ENCODE peak calls at places on chromosome X, in eight cellular contexts. K is astrocyte, H is WTC11, T is psoas muscle, E is upper lobe of right lung, P is esophagus muscularis mucosa, F is GM13976, V is pancreas. J is an unnamed sample.
A peak's percentile ranks its signal among the peaks of the same experiment; 100 is the strongest.

GRCh38 chrX:107445636-107446035 is 3.8 kb upstream of the FRMPD3 start:
- DNase-seq in P (no peak), F (no peak), K (no peak), V (no peak), E (no peak), T (no peak), H (no peak), J (no peak)

GRCh38 chrX:2266445-2267349 is 234.1 kb downstream of the DHRSX start:
- DNase-seq in K (no peak), H (no peak), P (no peak), E (no peak), V (no peak), T (no peak), F (no peak), J (no peak)

GRCh38 chrX:121802881-121803412 is 755.5 kb downstream of the GLUD2 start:
- DNase-seq in E (no peak), H (peak; percentile 12), F (no peak), V (no peak), P (no peak), K (no peak), T (no peak), J (no peak)

GRCh38 chrX:15328821-15329220 is 6.5 kb downstream of the PIGA start:
- DNase-seq in T (no peak), V (no peak), P (no peak), F (no peak), H (no peak), K (no peak), E (no peak), J (no peak)

GRCh38 chrX:98548550-98548949 is 1664.8 kb downstream of the RPA4 start:
- DNase-seq in P (no peak), F (no peak), K (no peak), V (no peak), E (no peak), H (peak; percentile 9), T (no peak), J (no peak)

GRCh38 chrX:110699109-110699508 is 96.5 kb downstream of the CHRDL1 start:
- DNase-seq in K (peak; percentile 10), H (no peak), E (no peak), P (no peak), F (no peak), T (no peak), V (no peak), J (peak; percentile 3)

GRCh38 chrX:69073241-69073640 is 92.0 kb downstream of the PJA1 start:
- DNase-seq in P (no peak), F (no peak), E (no peak), T (no peak), H (no peak), K (no peak), V (no peak), J (no peak)

GRCh38 chrX:130861462-130861861 is 41.5 kb downstream of the ENOX2 start:
- DNase-seq in V (no peak), K (no peak), H (no peak), P (no peak), T (no peak), E (no peak), F (no peak), J (no peak)

GRCh38 chrX:110407910-110408545 is 49.4 kb downstream of the RTL9 start:
- DNase-seq in K (no peak), H (peak; percentile 41), P (no peak), T (no peak), E (no peak), V (no peak), F (peak; percentile 26), J (peak; percentile 46)

GRCh38 chrX:40867352-40867751 is 132.0 kb upstream of the MED14 start:
- DNase-seq in V (peak; percentile 39), E (no peak), H (no peak), P (no peak), T (no peak), K (peak; percentile 74), F (no peak), J (no peak)

GRCh38 chrX:124555036-124555595 is 208.8 kb downstream of the SH2D1A start:
- DNase-seq in V (no peak), T (no peak), E (no peak), P (no peak), K (peak; percentile 16), H (no peak), F (no peak), J (peak; percentile 89)

GRCh38 chrX:149198980-149199732 is 305.9 kb downstream of the IDS start:
- DNase-seq in E (no peak), K (no peak), H (no peak), P (no peak), F (no peak), T (no peak), V (no peak), J (no peak)

GRCh38 chrX:46408553-46409407 is 136.4 kb downstream of the ZNF674 start:
- DNase-seq in T (peak; percentile 83), K (peak; percentile 41), P (no peak), F (peak; percentile 51), H (peak; percentile 67), V (peak; percentile 67), E (peak; percentile 73), J (peak; percentile 40)

GRCh38 chrX:72554448-72555140 is 18.0 kb downstream of the HDAC8 start:
- DNase-seq in K (no peak), V (no peak), P (no peak), E (no peak), H (peak; percentile 69), T (no peak), F (no peak), J (no peak)

GRCh38 chrX:141469469-141469868 is 115.1 kb downstream of the SPANXA1 start:
- DNase-seq in K (peak; percentile 20), P (no peak), F (no peak), V (no peak), H (no peak), E (no peak), T (no peak), J (no peak)

GRCh38 chrX:106649523-106650428 is 38.0 kb downstream of the RADX start:
- DNase-seq in E (no peak), P (no peak), F (no peak), K (no peak), H (no peak), T (no peak), V (no peak), J (no peak)

GRCh38 chrX:75746891-75747639 is 38.0 kb downstream of the MAGEE2 start:
- DNase-seq in H (peak; percentile 18), K (no peak), V (peak; percentile 47), E (peak; percentile 67), T (peak; percentile 63), F (peak; percentile 22), P (no peak), J (peak; percentile 0)

DNA sequence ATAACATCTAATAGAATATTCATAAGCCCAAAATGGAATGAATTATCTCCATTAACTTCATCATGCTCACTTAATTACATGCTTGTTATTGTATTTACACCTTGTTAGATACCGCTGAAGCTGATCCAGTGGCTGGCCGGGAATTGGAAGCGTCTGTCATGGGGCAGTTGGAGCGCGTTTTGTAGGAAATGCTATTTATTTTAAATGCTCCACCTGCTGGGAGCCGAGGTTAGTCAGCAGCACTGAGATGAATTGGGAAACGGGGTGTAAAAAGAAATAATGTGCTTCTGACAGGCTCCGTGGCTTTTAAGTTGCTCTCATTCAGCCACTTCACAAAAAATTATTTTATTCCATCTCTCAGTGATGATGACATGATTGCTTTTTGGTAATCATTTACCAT is 25.2 kb downstream of the ARX start:
- DNase-seq in P (no peak), K (no peak), T (no peak), V (no peak), F (no peak), E (no peak), H (no peak), J (no peak)
- TF ChIP-seq CTCF in P (no peak), K (peak; percentile 16), T (no peak), V (no peak), F (no peak), E (no peak), H (no peak), J (no peak)

GRCh38 chrX:147735364-147735763 is 176.4 kb upstream of the FMR1 start:
- DNase-seq in V (no peak), P (no peak), H (no peak), K (no peak), F (no peak), T (no peak), E (no peak), J (no peak)
- TF ChIP-seq CTCF in V (no peak), P (no peak), H (no peak), K (no peak), F (no peak), T (no peak), E (no peak), J (no peak)

GRCh38 chrX:150352581-150352980 is 10.5 kb upstream of the MAMLD1 start:
- DNase-seq in E (no peak), K (no peak), P (no peak), F (no peak), H (no peak), V (no peak), T (no peak), J (no peak)

GRCh38 chrX:150347471-150347870 is 15.6 kb upstream of the MAMLD1 start:
- DNase-seq in V (no peak), E (no peak), F (no peak), K (no peak), T (no peak), P (no peak), H (no peak), J (no peak)

GRCh38 chrX:150348365-150348764 is 14.8 kb upstream of the MAMLD1 start:
- DNase-seq in V (no peak), E (no peak), K (no peak), P (no peak), T (no peak), F (no peak), H (peak; percentile 71), J (no peak)

GRCh38 chrX:150355898-150356297 is 7.2 kb upstream of the MAMLD1 start:
- DNase-seq in F (no peak), V (no peak), H (no peak), P (no peak), K (no peak), E (no peak), T (no peak), J (no peak)

GRCh38 chrX:150352114-150352513 is 11.0 kb upstream of the MAMLD1 start:
- DNase-seq in T (no peak), H (no peak), V (no peak), K (no peak), P (no peak), F (no peak), E (no peak), J (no peak)
- TF ChIP-seq CTCF in T (no peak), H (no peak), V (no peak), K (no peak), P (no peak), F (no peak), E (no peak), J (no peak)

GRCh38 chrX:23504895-23505294 is 162.4 kb upstream of the PRDX4 start:
- DNase-seq in V (no peak), P (no peak), E (no peak), K (no peak), T (no peak), H (no peak), F (no peak), J (no peak)

GRCh38 chrX:23503835-23504539 is 163.3 kb upstream of the PRDX4 start:
- DNase-seq in V (peak; percentile 96), E (peak; percentile 78), P (no peak), F (no peak), T (peak; percentile 81), K (peak; percentile 91), H (no peak), J (peak; percentile 60)

GRCh38 chrX:23509256-23509655 is 158.0 kb upstream of the PRDX4 start:
- DNase-seq in F (no peak), E (no peak), P (no peak), T (no peak), V (no peak), K (no peak), H (peak; percentile 28), J (no peak)

GRCh38 chrX:23504540-23504884 is 162.8 kb upstream of the PRDX4 start:
- DNase-seq in K (no peak), E (no peak), H (no peak), V (no peak), F (no peak), P (no peak), T (no peak), J (no peak)

GRCh38 chrX:23505531-23506303 is 161.6 kb upstream of the PRDX4 start:
- DNase-seq in K (no peak), T (no peak), F (no peak), E (no peak), P (no peak), V (no peak), H (no peak), J (no peak)
- TF ChIP-seq CTCF in K (no peak), T (no peak), F (no peak), E (no peak), P (no peak), V (no peak), H (no peak), J (no peak)